ENCODE peak calls at places on chromosomes 13 and 19, in seven cellular contexts. N, R, K, M, Y, T and A are unnamed samples.

GRCh38 chr13:40069173-40070044 is 413.9 kb downstream of the COG6 start:
- DNase-seq in K (peak), Y (peak), M (peak), T (peak), N (peak), R (peak), A (peak)

GRCh38 chr19:39265321-39265916 is 2.8 kb upstream of the IFNL2 start:
- DNase-seq in M (no peak), K (no peak), T (no peak), Y (no peak), N (no peak), R (no peak), A (peak)

GRCh38 chr19:40718774-40719391 is 2.0 kb downstream of the ITPKC start:
- DNase-seq in K (no peak), R (peak), Y (peak), T (no peak), M (no peak), N (peak), A (peak)

GRCh38 chr19:49638360-49638759 is 1.6 kb downstream of the RRAS start:
- DNase-seq in Y (no peak), K (no peak), T (no peak), R (no peak), M (no peak), N (peak), A (no peak)

GRCh38 chr19:54430306-54431254 is 15.3 kb downstream of the TTYH1 start:
- DNase-seq in R (peak), M (no peak), Y (no peak), T (peak), N (peak), K (peak), A (no peak)

GRCh38 chr19:32373614-32374295 is 28.3 kb downstream of the ZNF507 start:
- DNase-seq in T (no peak), N (peak), K (peak), Y (no peak), R (peak), M (no peak), A (peak)

GRCh38 chr13:74246398-74246975 is 112.3 kb upstream of the KLF12 start:
- DNase-seq in M (peak), R (peak), Y (no peak), T (no peak), N (peak), K (peak), A (no peak)

GRCh38 chr19:53541971-53542370 is 4.0 kb downstream of the ZNF331 start:
- DNase-seq in N (no peak), T (no peak), Y (no peak), R (no peak), M (no peak), K (no peak), A (no peak)

GRCh38 chr13:102846261-102847015 is 606 bp downstream of the ERCC5 start:
- DNase-seq in R (peak), T (peak), Y (peak), K (peak), M (peak), N (peak), A (peak)